ENCODE peak calls at places on chromosome 2, in nine cellular contexts. Y is erythroblast; A is A549; B is fibroblast of lung; Z is SHP77 treated with DMSO at 0.1 percent for 48 hours; V is pancreas; W is T-helper 9 cell; K is activated effector memory CD4-positive, alpha-beta T cell treated with anti-CD3 and anti-CD28 coated beads, Interleukin-2, amount 50 U/mL, for 16 hours; C is adipocyte. L is an unnamed sample.

GRCh38 chr2:37635359-37636208 is 35.9 kb downstream of the CDC42EP3 start:
- DNase-seq in Y (no peak), A (no peak), B (peak), Z (no peak), V (no peak), W (peak), K (peak), C (peak), L (no peak)

GRCh38 chr2:173238385-173238784 is 116.3 kb upstream of the CDCA7 start:
- DNase-seq in Y (no peak), A (no peak), B (no peak), Z (no peak), V (no peak), W (no peak), K (no peak), C (no peak), L (no peak)

GRCh38 chr2:101540518-101540917 is 65.6 kb upstream of the RFX8 start:
- DNase-seq in Y (no peak), A (no peak), B (peak), Z (no peak), V (no peak), W (no peak), K (no peak), C (peak), L (no peak)

GRCh38 chr2:42089340-42089925 is 41.6 kb downstream of the PKDCC start:
- DNase-seq in Y (peak), A (peak), B (peak), Z (peak), V (peak), W (peak), K (peak), C (peak), L (no peak)

GRCh38 chr2:109257653-109258052 is 128.6 kb downstream of the SH3RF3 start:
- DNase-seq in Y (no peak), A (no peak), B (peak), Z (no peak), V (no peak), W (no peak), K (no peak), C (no peak), L (no peak)

GRCh38 chr2:20108655-20109396 is 57.4 kb upstream of the LAPTM4A start:
- DNase-seq in Y (peak), A (peak), B (peak), Z (no peak), V (no peak), W (no peak), K (no peak), C (peak), L (no peak)

GRCh38 chr2:39141346-39142011 is 20.6 kb upstream of the SOS1 start:
- DNase-seq in Y (peak), A (no peak), B (no peak), Z (no peak), V (no peak), W (no peak), K (no peak), C (no peak), L (no peak)

GRCh38 chr2:134491022-134491421 is 227.8 kb downstream of the TMEM163 start:
- DNase-seq in Y (no peak), A (no peak), B (no peak), Z (no peak), V (no peak), W (no peak), K (no peak), C (no peak), L (no peak)

GRCh38 chr2:236820763-236821344 is 251.2 kb downstream of the ACKR3 start:
- DNase-seq in Y (no peak), A (no peak), B (no peak), Z (no peak), V (no peak), W (no peak), K (no peak), C (no peak), L (no peak)

GRCh38 chr2:100018312-100018711 is 124.1 kb downstream of the AFF3 start:
- DNase-seq in Y (no peak), A (no peak), B (no peak), Z (no peak), V (no peak), W (no peak), K (no peak), C (peak), L (no peak)

GRCh38 chr2:179096090-179096489 is 46.2 kb upstream of the CCDC141 start:
- DNase-seq in Y (no peak), A (no peak), B (no peak), Z (no peak), V (no peak), W (no peak), K (peak), C (no peak), L (no peak)

GRCh38 chr2:218224206-218224605 is 7.2 kb downstream of the ARPC2 start:
- DNase-seq in Y (no peak), A (no peak), B (no peak), Z (no peak), V (no peak), W (no peak), K (no peak), C (no peak), L (no peak)